ENCODE peak calls at places on chromosomes 13 and 19, in five cellular contexts. One of them, this sample, is unnamed.

GRCh38 chr19:2474232-2475017 is 1.5 kb upstream of the GADD45B start:
- DNase-seq in H1: peak; percentile 94
- DNase-seq in HCT116: no peak
- DNase-seq in GM12878: no peak
- DNase-seq in K562: peak; percentile 87
- DNase-seq in this sample: peak; percentile 76

GRCh38 chr13:109196896-109197295 is 567.5 kb downstream of the MYO16 start:
- DNase-seq in H1: peak; percentile 55
- DNase-seq in HCT116: peak; percentile 38
- DNase-seq in GM12878: no peak
- DNase-seq in K562: peak; percentile 24
- DNase-seq in this sample: peak; percentile 3

GRCh38 chr19:15584541-15585115 is 30.4 kb upstream of the CYP4F8 start:
- DNase-seq in H1: peak; percentile 91
- DNase-seq in HCT116: peak; percentile 67
- DNase-seq in GM12878: no peak
- DNase-seq in K562: peak; percentile 82
- DNase-seq in this sample: peak; percentile 74

GRCh38 chr19:29265436-29265835 is 52.5 kb upstream of the UQCRFS1 start:
- DNase-seq in H1: no peak
- DNase-seq in HCT116: no peak
- DNase-seq in GM12878: no peak
- DNase-seq in K562: no peak
- DNase-seq in this sample: no peak

GRCh38 chr19:15426485-15427349 is 7.9 kb upstream of the AKAP8L start:
- DNase-seq in H1: no peak
- DNase-seq in HCT116: no peak
- DNase-seq in GM12878: no peak
- DNase-seq in K562: peak; percentile 21
- DNase-seq in this sample: no peak

GRCh38 chr19:43664008-43664407 is 6.0 kb downstream of the PLAUR start:
- DNase-seq in H1: no peak
- DNase-seq in HCT116: no peak
- DNase-seq in GM12878: peak; percentile 35
- DNase-seq in K562: no peak
- DNase-seq in this sample: no peak

GRCh38 chr19:2186071-2186846 is 22.5 kb downstream of the DOT1L start:
- DNase-seq in H1: no peak
- DNase-seq in HCT116: no peak
- DNase-seq in GM12878: no peak
- DNase-seq in K562: no peak
- DNase-seq in this sample: no peak

GRCh38 chr13:99178636-99179035 is 22.0 kb upstream of the UBAC2 start:
- DNase-seq in H1: no peak
- DNase-seq in HCT116: no peak
- DNase-seq in GM12878: no peak
- DNase-seq in K562: no peak
- DNase-seq in this sample: no peak

GRCh38 chr19:34386645-34387445 is 17.4 kb upstream of the PDCD2L start:
- DNase-seq in H1: no peak
- DNase-seq in HCT116: no peak
- DNase-seq in GM12878: no peak
- DNase-seq in K562: no peak
- DNase-seq in this sample: no peak

GRCh38 chr13:24671367-24672117 is 8.7 kb upstream of the ATP12A start:
- DNase-seq in H1: no peak
- DNase-seq in HCT116: peak; percentile 67
- DNase-seq in GM12878: no peak
- DNase-seq in K562: peak; percentile 28
- DNase-seq in this sample: peak; percentile 54

GRCh38 chr13:43663474-43664090 is 123.2 kb downstream of the ENOX1 start:
- DNase-seq in H1: no peak
- DNase-seq in HCT116: no peak
- DNase-seq in GM12878: no peak
- DNase-seq in K562: no peak
- DNase-seq in this sample: no peak

GRCh38 chr13:26973281-26973680 is 198.3 kb downstream of the USP12 start:
- DNase-seq in H1: no peak
- DNase-seq in HCT116: no peak
- DNase-seq in GM12878: no peak
- DNase-seq in K562: no peak
- DNase-seq in this sample: no peak

GRCh38 chr13:99959127-99959529 is 12.4 kb downstream of the ZIC5 start:
- DNase-seq in H1: no peak
- DNase-seq in HCT116: no peak
- DNase-seq in GM12878: no peak
- DNase-seq in K562: no peak
- DNase-seq in this sample: no peak

GRCh38 chr13:73096173-73097117 is 37.6 kb downstream of the KLF5 start:
- DNase-seq in H1: no peak
- DNase-seq in HCT116: no peak
- DNase-seq in GM12878: no peak
- DNase-seq in K562: no peak
- DNase-seq in this sample: peak; percentile 21

GRCh38 chr19:50658438-50659317 is 9.4 kb downstream of the C19orf81 start:
- DNase-seq in H1: peak; percentile 95
- DNase-seq in HCT116: peak; percentile 68
- DNase-seq in GM12878: no peak
- DNase-seq in K562: peak; percentile 97
- DNase-seq in this sample: no peak

GRCh38 chr13:98741741-98742435 is 10.6 kb downstream of the SLC15A1 start:
- DNase-seq in H1: no peak
- DNase-seq in HCT116: no peak
- DNase-seq in GM12878: no peak
- DNase-seq in K562: no peak
- DNase-seq in this sample: no peak

GRCh38 chr13:44903596-44903995 is 85.7 kb downstream of the NUFIP1 start:
- DNase-seq in H1: no peak
- DNase-seq in HCT116: no peak
- DNase-seq in GM12878: no peak
- DNase-seq in K562: no peak
- DNase-seq in this sample: no peak

GRCh38 chr13:106096661-106097092 is 438.8 kb downstream of the EFNB2 start:
- DNase-seq in H1: no peak
- DNase-seq in HCT116: peak; percentile 86
- DNase-seq in GM12878: no peak
- DNase-seq in K562: no peak
- DNase-seq in this sample: no peak

GRCh38 chr19:58170860-58171259 is 12.0 kb upstream of the ZNF274 start:
- DNase-seq in H1: no peak
- DNase-seq in HCT116: no peak
- DNase-seq in GM12878: no peak
- DNase-seq in K562: no peak
- DNase-seq in this sample: no peak

GRCh38 chr19:35899547-35900214 is 659 bp downstream of the NFKBID start:
- DNase-seq in H1: peak; percentile 78
- DNase-seq in HCT116: peak; percentile 72
- DNase-seq in GM12878: peak; percentile 78
- DNase-seq in K562: peak; percentile 92
- DNase-seq in this sample: peak; percentile 47

GRCh38 chr13:35957174-35957867 is 173.9 kb downstream of the DCLK1 start:
- DNase-seq in H1: no peak
- DNase-seq in HCT116: no peak
- DNase-seq in GM12878: no peak
- DNase-seq in K562: no peak
- DNase-seq in this sample: no peak

GRCh38 chr19:45153339-45154063 is 7.3 kb downstream of the NKPD1 start:
- DNase-seq in H1: peak; percentile 86
- DNase-seq in HCT116: no peak
- DNase-seq in GM12878: no peak
- DNase-seq in K562: peak; percentile 69
- DNase-seq in this sample: no peak

GRCh38 chr19:41427647-41428480 is 690 bp upstream of the B3GNT8 start:
- DNase-seq in H1: peak; percentile 68
- DNase-seq in HCT116: no peak
- DNase-seq in GM12878: no peak
- DNase-seq in K562: peak; percentile 72
- DNase-seq in this sample: no peak

GRCh38 chr13:100139822-100140221 is 50.9 kb downstream of the PCCA start:
- DNase-seq in H1: no peak
- DNase-seq in HCT116: no peak
- DNase-seq in GM12878: no peak
- DNase-seq in K562: no peak
- DNase-seq in this sample: peak; percentile 20

GRCh38 chr13:76792680-76793334 is 93.4 kb downstream of the KCTD12 start:
- DNase-seq in H1: no peak
- DNase-seq in HCT116: no peak
- DNase-seq in GM12878: no peak
- DNase-seq in K562: no peak
- DNase-seq in this sample: no peak

GRCh38 chr19:54420383-54421168 is 5.3 kb downstream of the TTYH1 start:
- DNase-seq in H1: peak; percentile 82
- DNase-seq in HCT116: no peak
- DNase-seq in GM12878: no peak
- DNase-seq in K562: no peak
- DNase-seq in this sample: peak; percentile 97

GRCh38 chr19:10499550-10500246 is 3.5 kb downstream of the KEAP1 start:
- DNase-seq in H1: peak; percentile 58
- DNase-seq in HCT116: no peak
- DNase-seq in GM12878: no peak
- DNase-seq in K562: no peak
- DNase-seq in this sample: no peak

GRCh38 chr19:53365899-53366493 is 491 bp downstream of the ZNF525 start:
- DNase-seq in H1: no peak
- DNase-seq in HCT116: no peak
- DNase-seq in GM12878: no peak
- DNase-seq in K562: peak; percentile 15
- DNase-seq in this sample: peak; percentile 24

GRCh38 chr13:31236211-31236786 is 36.5 kb downstream of the B3GLCT start:
- DNase-seq in H1: no peak
- DNase-seq in HCT116: peak; percentile 15
- DNase-seq in GM12878: no peak
- DNase-seq in K562: peak; percentile 25
- DNase-seq in this sample: peak; percentile 31
- TF ChIP-seq SP1 in H1: no peak
- TF ChIP-seq SP1 in HCT116: no peak
- TF ChIP-seq SP1 in GM12878: no peak
- TF ChIP-seq SP1 in K562: no peak
- TF ChIP-seq SP1 in this sample: no peak

GRCh38 chr13:65453982-65454381 is 1776.2 kb downstream of the PCDH9 start:
- DNase-seq in H1: no peak
- DNase-seq in HCT116: no peak
- DNase-seq in GM12878: no peak
- DNase-seq in K562: no peak
- DNase-seq in this sample: no peak
- H3K27ac ChIP-seq in H1: no peak overlapping the region
- H3K27ac ChIP-seq in HCT116: no peak overlapping the region
- H3K27ac ChIP-seq in GM12878: no peak overlapping the region
- H3K27ac ChIP-seq in K562: no peak overlapping the region
- H3K27ac ChIP-seq in this sample: no peak overlapping the region

GRCh38 chr13:75329097-75329496 is 152.9 kb downstream of the TBC1D4 start:
- DNase-seq in H1: no peak
- DNase-seq in HCT116: no peak
- DNase-seq in GM12878: no peak
- DNase-seq in K562: no peak
- DNase-seq in this sample: no peak
- TF ChIP-seq SP1 in H1: no peak
- TF ChIP-seq SP1 in HCT116: no peak
- TF ChIP-seq SP1 in GM12878: no peak
- TF ChIP-seq SP1 in K562: no peak
- TF ChIP-seq SP1 in this sample: no peak

GRCh38 chr19:12856684-12857083 is 18.4 kb downstream of the MAST1 start:
- DNase-seq in H1: no peak
- DNase-seq in HCT116: no peak
- DNase-seq in GM12878: no peak
- DNase-seq in K562: no peak
- DNase-seq in this sample: no peak

GRCh38 chr19:12859546-12859945 is 21.2 kb downstream of the MAST1 start:
- DNase-seq in H1: no peak
- DNase-seq in HCT116: no peak
- DNase-seq in GM12878: no peak
- DNase-seq in K562: no peak
- DNase-seq in this sample: no peak

GRCh38 chr19:12864143-12864542 is 17.1 kb downstream of the DNASE2 start:
- DNase-seq in H1: no peak
- DNase-seq in HCT116: no peak
- DNase-seq in GM12878: no peak
- DNase-seq in K562: no peak
- DNase-seq in this sample: no peak

GRCh38 chr19:12858041-12858928 is 20.0 kb downstream of the MAST1 start:
- DNase-seq in H1: no peak
- DNase-seq in HCT116: no peak
- DNase-seq in GM12878: no peak
- DNase-seq in K562: no peak
- DNase-seq in this sample: no peak
- H3K27ac ChIP-seq in H1: no peak overlapping the region
- H3K27ac ChIP-seq in HCT116: no peak overlapping the region
- H3K27ac ChIP-seq in GM12878: no peak overlapping the region
- H3K27ac ChIP-seq in K562: no peak overlapping the region
- H3K27ac ChIP-seq in this sample: no peak overlapping the region

DNA sequence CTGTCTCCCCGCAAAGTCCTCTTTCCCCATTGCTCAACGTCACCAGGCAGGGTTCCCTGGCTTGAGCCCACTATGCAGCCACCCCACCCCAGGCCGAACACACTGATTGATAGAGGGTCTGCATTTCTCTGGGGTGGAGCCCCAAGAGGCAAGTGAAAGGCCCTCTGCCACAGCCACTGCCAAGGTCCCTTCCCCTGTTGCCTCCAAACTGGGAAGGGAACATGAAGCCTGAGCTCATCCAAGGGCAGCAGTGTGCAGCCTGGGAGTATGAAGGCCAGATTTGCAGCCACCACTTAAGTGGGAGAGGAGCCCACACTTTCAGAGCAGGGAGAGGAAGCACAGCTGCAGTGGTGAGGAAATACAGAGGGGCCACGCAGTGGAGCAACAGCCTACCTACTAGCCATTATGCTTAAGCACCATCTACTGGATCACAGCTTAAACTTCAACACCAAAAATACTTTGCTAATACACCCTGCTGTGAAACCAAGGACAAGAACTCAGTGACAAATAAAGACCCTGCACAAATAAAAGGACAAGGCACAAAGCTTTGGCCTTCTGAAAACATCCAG is 48.6 kb downstream of the UBL3 start:
- DNase-seq in H1: no peak
- DNase-seq in HCT116: no peak
- DNase-seq in GM12878: no peak
- DNase-seq in K562: no peak
- DNase-seq in this sample: no peak
- TF ChIP-seq SP1 in H1: no peak
- TF ChIP-seq SP1 in HCT116: no peak
- TF ChIP-seq SP1 in GM12878: no peak
- TF ChIP-seq SP1 in K562: no peak
- TF ChIP-seq SP1 in this sample: no peak

DNA sequence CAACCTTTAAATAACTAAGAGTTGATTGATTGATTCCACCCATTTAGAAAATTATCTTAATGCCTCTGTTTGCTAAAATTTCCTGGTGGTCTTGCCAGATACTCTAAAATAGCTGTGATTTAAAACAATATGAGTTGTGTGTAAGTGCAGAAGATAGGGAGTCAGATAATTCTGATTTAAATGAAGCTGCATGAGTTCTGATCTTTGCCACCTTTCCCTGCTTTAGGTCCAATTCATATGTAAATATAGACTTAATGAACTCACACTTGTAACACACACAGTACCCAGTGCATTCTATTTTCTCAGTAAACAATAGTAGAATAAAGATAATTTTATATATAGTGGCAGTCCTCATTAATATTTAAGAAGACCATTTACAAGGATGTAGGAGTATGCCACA is 981.8 kb downstream of the SLITRK1 start:
- DNase-seq in H1: no peak
- DNase-seq in HCT116: no peak
- DNase-seq in GM12878: no peak
- DNase-seq in K562: no peak
- DNase-seq in this sample: no peak
- H3K27ac ChIP-seq in H1: no peak overlapping the region
- H3K27ac ChIP-seq in HCT116: no peak overlapping the region
- H3K27ac ChIP-seq in GM12878: no peak overlapping the region
- H3K27ac ChIP-seq in K562: no peak overlapping the region
- H3K27ac ChIP-seq in this sample: no peak overlapping the region

GRCh38 chr19:6532244-6532999 is 1.6 kb downstream of the TNFSF9 start:
- DNase-seq in H1: no peak
- DNase-seq in HCT116: no peak
- DNase-seq in GM12878: no peak
- DNase-seq in K562: peak; percentile 72
- DNase-seq in this sample: no peak
- TF ChIP-seq SP1 in H1: no peak
- TF ChIP-seq SP1 in HCT116: no peak
- TF ChIP-seq SP1 in GM12878: peak; percentile 11
- TF ChIP-seq SP1 in K562: no peak
- TF ChIP-seq SP1 in this sample: no peak

This sample was measured in HepG2.